ENCODE peak calls at places on chromosome 1, in nine cellular contexts. J, V, L, Q, H, B, E, X and S are unnamed samples.
A peak's percentile ranks its signal among the peaks of the same experiment; 100 is the strongest.

GRCh38 chr1:91018006-91018405 is 3.8 kb downstream of the ZNF644 start:
- DNase-seq in L (no peak), J (no peak), H (no peak), Q (peak; percentile 38), E (no peak), X (no peak), B (no peak), V (no peak), S (no peak)

GRCh38 chr1:172480421-172480820 is 36.6 kb upstream of the PIGC start:
- DNase-seq in V (no peak), B (no peak), L (no peak), E (no peak), Q (no peak), X (no peak), H (no peak), J (no peak), S (no peak)

GRCh38 chr1:237879195-237879594 is 11.5 kb downstream of the ZP4 start:
- DNase-seq in Q (no peak), X (no peak), L (no peak), E (no peak), J (no peak), V (peak; percentile 90), H (no peak), B (no peak), S (no peak)

GRCh38 chr1:29234471-29234870 is 1.9 kb upstream of the PTPRU start:
- DNase-seq in B (no peak), X (no peak), L (peak; percentile 56), E (no peak), V (no peak), J (no peak), Q (no peak), H (no peak), S (no peak)

GRCh38 chr1:222167111-222167510 is 380.8 kb downstream of the HHIPL2 start:
- DNase-seq in E (no peak), Q (peak; percentile 98), H (peak; percentile 26), J (no peak), L (no peak), B (no peak), V (peak; percentile 94), X (peak; percentile 18), S (peak; percentile 58)

GRCh38 chr1:194028002-194028401 is 841.6 kb upstream of the B3GALT2 start:
- DNase-seq in V (no peak), H (no peak), X (no peak), E (no peak), L (no peak), J (no peak), Q (peak; percentile 6), B (no peak), S (no peak)

GRCh38 chr1:145871994-145872411 is 13.1 kb upstream of the PIAS3 start:
- DNase-seq in J (peak; percentile 91), Q (peak; percentile 75), L (peak; percentile 85), H (peak; percentile 49), V (peak; percentile 54), E (peak; percentile 19), X (peak; percentile 42), B (peak; percentile 16), S (peak; percentile 68)

GRCh38 chr1:210817385-210818275 is 316.3 kb downstream of the KCNH1 start:
- DNase-seq in E (no peak), V (no peak), L (no peak), J (no peak), X (no peak), H (no peak), B (no peak), Q (no peak), S (no peak)

GRCh38 chr1:161835963-161836362 is 69.8 kb downstream of the ATF6 start:
- DNase-seq in B (no peak), V (peak; percentile 79), H (no peak), J (no peak), X (no peak), Q (peak; percentile 75), L (no peak), E (no peak), S (no peak)

GRCh38 chr1:29966526-29967045 is 730.3 kb downstream of the PTPRU start:
- DNase-seq in X (no peak), H (no peak), L (no peak), B (no peak), E (no peak), Q (no peak), J (no peak), V (no peak), S (peak; percentile 24)

GRCh38 chr1:242651817-242652216 is 127.3 kb upstream of the PLD5 start:
- DNase-seq in B (no peak), J (no peak), V (no peak), H (peak; percentile 13), Q (no peak), E (no peak), L (no peak), X (no peak), S (peak; percentile 83)

GRCh38 chr1:226890331-226891108 is 20.1 kb downstream of the PSEN2 start:
- DNase-seq in H (no peak), B (no peak), L (peak; percentile 72), E (no peak), V (no peak), J (no peak), X (no peak), Q (no peak), S (no peak)

GRCh38 chr1:178267646-178268094 is 173.8 kb downstream of the RASAL2 start:
- DNase-seq in E (no peak), B (no peak), J (no peak), Q (peak; percentile 59), L (no peak), H (no peak), V (peak; percentile 62), X (no peak), S (peak; percentile 75)

GRCh38 chr1:206568256-206568655 is 44.0 kb downstream of the EIF2D start:
- DNase-seq in X (no peak), E (no peak), V (peak; percentile 84), L (no peak), J (no peak), Q (no peak), H (no peak), B (peak; percentile 27), S (no peak)

GRCh38 chr1:157090771-157091170 is 8.8 kb downstream of the ETV3L start:
- DNase-seq in L (peak; percentile 24), X (no peak), J (no peak), H (no peak), B (no peak), Q (no peak), E (no peak), V (no peak), S (peak; percentile 20)

GRCh38 chr1:33541966-33542365 is 69.5 kb downstream of the ZSCAN20 start:
- DNase-seq in V (no peak), J (no peak), H (no peak), B (no peak), L (no peak), E (no peak), X (no peak), Q (no peak), S (no peak)

GRCh38 chr1:211378844-211379243 is 52.2 kb downstream of the TRAF5 start:
- DNase-seq in H (no peak), L (no peak), V (peak; percentile 64), Q (peak; percentile 78), E (no peak), J (no peak), X (no peak), B (no peak), S (no peak)